ENCODE peak calls at places on chromosomes 13 and 19, in six cellular contexts. One of them, this sample, is unnamed.

GRCh38 chr13:103521532-103521931 is 455.3 kb upstream of the SLC10A2 start:
- DNase-seq in psoas muscle: no peak
- DNase-seq in CD8-positive, alpha-beta T cell: no peak
- DNase-seq in OCI-LY7: no peak
- DNase-seq in NB4: no peak
- DNase-seq in stomach: no peak
- DNase-seq in this sample: no peak

GRCh38 chr19:28941833-28942232 is 271.1 kb downstream of the UQCRFS1 start:
- DNase-seq in NB4: no peak
- DNase-seq in psoas muscle: no peak
- DNase-seq in OCI-LY7: no peak
- DNase-seq in stomach: peak
- DNase-seq in CD8-positive, alpha-beta T cell: no peak
- DNase-seq in this sample: no peak

GRCh38 chr13:32212420-32212819 is 102.7 kb downstream of the ZAR1L start:
- DNase-seq in CD8-positive, alpha-beta T cell: no peak
- DNase-seq in stomach: no peak
- DNase-seq in OCI-LY7: no peak
- DNase-seq in NB4: no peak
- DNase-seq in psoas muscle: no peak
- DNase-seq in this sample: no peak

GRCh38 chr19:54481326-54481930 is 8.3 kb upstream of the CDC42EP5 start:
- DNase-seq in OCI-LY7: peak
- DNase-seq in psoas muscle: no peak
- DNase-seq in NB4: peak
- DNase-seq in stomach: no peak
- DNase-seq in CD8-positive, alpha-beta T cell: peak
- DNase-seq in this sample: no peak

GRCh38 chr13:50080158-50080855 is 65.1 kb downstream of the KCNRG start:
- DNase-seq in psoas muscle: no peak
- DNase-seq in stomach: no peak
- DNase-seq in OCI-LY7: peak
- DNase-seq in NB4: peak
- DNase-seq in CD8-positive, alpha-beta T cell: peak
- DNase-seq in this sample: peak

GRCh38 chr19:54626757-54627156 is 3.5 kb upstream of the LILRB1 start:
- DNase-seq in CD8-positive, alpha-beta T cell: no peak
- DNase-seq in psoas muscle: no peak
- DNase-seq in OCI-LY7: no peak
- DNase-seq in NB4: no peak
- DNase-seq in stomach: no peak
- DNase-seq in this sample: no peak

GRCh38 chr13:113106666-113107065 is 1.1 kb downstream of the F7 start:
- DNase-seq in OCI-LY7: no peak
- DNase-seq in NB4: no peak
- DNase-seq in stomach: no peak
- DNase-seq in CD8-positive, alpha-beta T cell: no peak
- DNase-seq in psoas muscle: no peak
- DNase-seq in this sample: no peak

GRCh38 chr19:31874313-31874712 is 471.1 kb upstream of the ZNF507 start:
- DNase-seq in OCI-LY7: no peak
- DNase-seq in stomach: no peak
- DNase-seq in NB4: no peak
- DNase-seq in CD8-positive, alpha-beta T cell: no peak
- DNase-seq in psoas muscle: no peak
- DNase-seq in this sample: no peak

GRCh38 chr13:101416181-101417042 is at the start of gene NALCN:
- DNase-seq in psoas muscle: peak
- DNase-seq in NB4: no peak
- DNase-seq in stomach: no peak
- DNase-seq in CD8-positive, alpha-beta T cell: no peak
- DNase-seq in OCI-LY7: no peak
- DNase-seq in this sample: no peak

GRCh38 chr19:55369651-55370304 is 485 bp downstream of the IL11 start:
- DNase-seq in psoas muscle: no peak
- DNase-seq in OCI-LY7: no peak
- DNase-seq in NB4: peak
- DNase-seq in CD8-positive, alpha-beta T cell: peak
- DNase-seq in stomach: no peak
- DNase-seq in this sample: no peak

GRCh38 chr19:44280916-44281315 is 21.2 kb downstream of the ZNF233 start:
- DNase-seq in CD8-positive, alpha-beta T cell: no peak
- DNase-seq in OCI-LY7: no peak
- DNase-seq in psoas muscle: no peak
- DNase-seq in stomach: no peak
- DNase-seq in NB4: no peak
- DNase-seq in this sample: no peak

GRCh38 chr19:46951236-46951986 is 68.2 kb upstream of the NPAS1 start:
- DNase-seq in stomach: no peak
- DNase-seq in psoas muscle: no peak
- DNase-seq in CD8-positive, alpha-beta T cell: no peak
- DNase-seq in OCI-LY7: no peak
- DNase-seq in NB4: no peak
- DNase-seq in this sample: no peak

GRCh38 chr19:17282488-17283256 is 971 bp downstream of the ANKLE1 start:
- DNase-seq in stomach: peak
- DNase-seq in CD8-positive, alpha-beta T cell: peak
- DNase-seq in OCI-LY7: peak
- DNase-seq in psoas muscle: peak
- DNase-seq in NB4: peak
- DNase-seq in this sample: peak

GRCh38 chr19:18322318-18322758 is 538 bp downstream of the LSM4 start:
- DNase-seq in stomach: peak
- DNase-seq in OCI-LY7: peak
- DNase-seq in psoas muscle: no peak
- DNase-seq in CD8-positive, alpha-beta T cell: no peak
- DNase-seq in NB4: peak
- DNase-seq in this sample: no peak

GRCh38 chr13:112690242-112690943 is 555 bp downstream of the ATP11A start:
- DNase-seq in psoas muscle: peak
- DNase-seq in stomach: peak
- DNase-seq in OCI-LY7: peak
- DNase-seq in NB4: peak
- DNase-seq in CD8-positive, alpha-beta T cell: peak
- DNase-seq in this sample: peak

GRCh38 chr19:3075605-3076431 is 13.5 kb upstream of the TLE5 start:
- DNase-seq in stomach: peak
- DNase-seq in psoas muscle: peak
- DNase-seq in CD8-positive, alpha-beta T cell: peak
- DNase-seq in NB4: peak
- DNase-seq in OCI-LY7: peak
- DNase-seq in this sample: peak

GRCh38 chr19:31436121-31436776 is 87.0 kb upstream of the TSHZ3 start:
- DNase-seq in psoas muscle: no peak
- DNase-seq in stomach: no peak
- DNase-seq in NB4: no peak
- DNase-seq in CD8-positive, alpha-beta T cell: no peak
- DNase-seq in OCI-LY7: no peak
- DNase-seq in this sample: no peak

GRCh38 chr19:32682317-32682716 is 6.7 kb downstream of the RGS9BP start:
- DNase-seq in CD8-positive, alpha-beta T cell: no peak
- DNase-seq in stomach: no peak
- DNase-seq in psoas muscle: no peak
- DNase-seq in OCI-LY7: no peak
- DNase-seq in NB4: no peak
- DNase-seq in this sample: no peak

GRCh38 chr13:95156208-95156607 is 145.0 kb downstream of the ABCC4 start:
- DNase-seq in psoas muscle: no peak
- DNase-seq in OCI-LY7: no peak
- DNase-seq in NB4: peak
- DNase-seq in CD8-positive, alpha-beta T cell: no peak
- DNase-seq in stomach: no peak
- DNase-seq in this sample: no peak
- TF ChIP-seq CTCF in psoas muscle: no peak
- TF ChIP-seq CTCF in OCI-LY7: no peak
- TF ChIP-seq CTCF in NB4: no peak
- TF ChIP-seq CTCF in CD8-positive, alpha-beta T cell: no peak
- TF ChIP-seq CTCF in stomach: peak
- TF ChIP-seq CTCF in this sample: no peak

GRCh38 chr19:50518091-50519005 is 4.6 kb upstream of the ASPDH start:
- DNase-seq in CD8-positive, alpha-beta T cell: no peak
- DNase-seq in stomach: no peak
- DNase-seq in NB4: no peak
- DNase-seq in OCI-LY7: no peak
- DNase-seq in psoas muscle: no peak
- DNase-seq in this sample: no peak
- TF ChIP-seq CTCF in CD8-positive, alpha-beta T cell: no peak
- TF ChIP-seq CTCF in stomach: no peak
- TF ChIP-seq CTCF in NB4: no peak
- TF ChIP-seq CTCF in OCI-LY7: peak
- TF ChIP-seq CTCF in psoas muscle: no peak
- TF ChIP-seq CTCF in this sample: no peak

GRCh38 chr13:31012285-31013024 is 80.0 kb downstream of the TEX26 start:
- DNase-seq in NB4: no peak
- DNase-seq in CD8-positive, alpha-beta T cell: no peak
- DNase-seq in OCI-LY7: no peak
- DNase-seq in stomach: no peak
- DNase-seq in psoas muscle: no peak
- DNase-seq in this sample: no peak
- TF ChIP-seq CTCF in NB4: peak
- TF ChIP-seq CTCF in CD8-positive, alpha-beta T cell: no peak
- TF ChIP-seq CTCF in OCI-LY7: peak
- TF ChIP-seq CTCF in stomach: no peak
- TF ChIP-seq CTCF in psoas muscle: no peak
- TF ChIP-seq CTCF in this sample: no peak

DNA sequence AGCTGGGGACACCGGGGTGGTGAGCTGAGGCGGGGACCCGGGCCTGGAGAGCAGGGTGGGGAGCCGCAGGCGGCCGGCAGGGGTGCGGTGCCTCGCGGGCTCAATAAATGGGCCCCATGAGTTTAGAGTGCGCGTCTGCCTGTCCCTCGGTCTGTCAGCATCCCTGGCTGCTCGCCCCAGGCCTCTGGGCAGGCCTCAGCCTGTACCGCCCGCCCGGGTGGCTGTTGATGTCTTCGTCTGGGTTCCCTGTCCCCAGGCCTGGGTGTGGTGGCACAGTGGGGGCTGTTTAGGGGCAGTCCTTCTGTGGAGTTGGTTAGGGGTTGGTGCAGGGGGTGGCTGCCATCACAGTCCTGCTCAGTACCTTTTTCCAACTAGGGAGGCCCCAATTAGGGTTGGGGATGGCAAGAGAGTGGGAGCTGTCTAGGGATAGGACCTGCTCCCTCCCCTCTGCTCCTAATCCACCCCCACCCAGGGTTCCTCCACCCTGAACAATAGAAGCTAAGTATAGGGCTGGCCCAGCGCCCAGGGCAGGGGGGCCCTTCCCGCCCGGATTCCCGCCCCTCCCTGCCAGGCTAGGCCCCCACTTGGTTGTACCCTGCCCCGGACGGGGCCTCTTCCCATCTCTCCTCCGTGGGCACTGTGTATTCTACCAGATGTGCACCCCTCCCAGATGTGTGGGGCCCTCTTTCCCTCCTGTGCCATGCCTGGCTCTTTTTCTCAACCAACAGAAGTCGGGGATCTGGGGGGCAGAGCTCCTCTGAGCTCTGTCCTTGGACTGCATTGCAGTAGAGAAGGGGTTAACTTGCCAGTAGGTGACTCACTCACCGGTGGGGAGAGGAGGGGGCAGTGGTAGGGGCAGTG is 12.4 kb downstream of the CIC start:
- DNase-seq in OCI-LY7: peak
- DNase-seq in psoas muscle: peak
- DNase-seq in NB4: peak
- DNase-seq in stomach: no peak
- DNase-seq in CD8-positive, alpha-beta T cell: no peak
- DNase-seq in this sample: peak
- TF ChIP-seq CTCF in OCI-LY7: no peak
- TF ChIP-seq CTCF in psoas muscle: no peak
- TF ChIP-seq CTCF in NB4: no peak
- TF ChIP-seq CTCF in stomach: no peak
- TF ChIP-seq CTCF in CD8-positive, alpha-beta T cell: no peak
- TF ChIP-seq CTCF in this sample: no peak

GRCh38 chr13:93248627-93249047 is 22.0 kb downstream of the GPC6 start:
- DNase-seq in psoas muscle: no peak
- DNase-seq in NB4: no peak
- DNase-seq in CD8-positive, alpha-beta T cell: no peak
- DNase-seq in OCI-LY7: peak
- DNase-seq in stomach: peak
- DNase-seq in this sample: no peak
- TF ChIP-seq CTCF in psoas muscle: no peak
- TF ChIP-seq CTCF in NB4: no peak
- TF ChIP-seq CTCF in CD8-positive, alpha-beta T cell: no peak
- TF ChIP-seq CTCF in OCI-LY7: peak
- TF ChIP-seq CTCF in stomach: no peak
- TF ChIP-seq CTCF in this sample: no peak